ENCODE peak calls at places on chromosomes 11 and 22, in ten cellular contexts. F, E, B, R, O, A, T, M, X and P are unnamed samples.

GRCh38 chr11:73343076-73343833 is 32.9 kb upstream of the RELT start:
- ATAC-seq in F (peak; percentile 6), E (peak; percentile 29), B (no peak), R (no peak), O (no peak), A (no peak), T (no peak), M (no peak), X (no peak), P (no peak)

GRCh38 chr22:38569181-38569971 is 607 bp downstream of the DMC1 start:
- ATAC-seq in F (peak; percentile 52), E (no peak), B (no peak), R (no peak), O (peak; percentile 6), A (no peak), T (peak; percentile 18), M (no peak), X (no peak), P (peak; percentile 6)

GRCh38 chr22:17772249-17772962 is 1.9 kb downstream of the BID start:
- ATAC-seq in F (no peak), E (no peak), B (no peak), R (no peak), O (peak; percentile 3), A (peak; percentile 1), T (no peak), M (no peak), X (no peak), P (no peak)

GRCh38 chr11:113506893-113507292 is 31.7 kb upstream of the DRD2 start:
- ATAC-seq in F (no peak), E (no peak), B (no peak), R (no peak), O (no peak), A (no peak), T (no peak), M (no peak), X (no peak), P (no peak)

GRCh38 chr11:66082936-66083698 is 13.0 kb downstream of the PACS1 start:
- ATAC-seq in F (no peak), E (peak; percentile 72), B (no peak), R (no peak), O (no peak), A (no peak), T (no peak), M (no peak), X (no peak), P (no peak)

GRCh38 chr11:78228467-78228866 is 39.7 kb downstream of the USP35 start:
- ATAC-seq in F (peak; percentile 90), E (peak; percentile 94), B (peak; percentile 88), R (peak; percentile 50), O (peak; percentile 88), A (peak; percentile 80), T (peak; percentile 78), M (peak; percentile 64), X (no peak), P (no peak)

GRCh38 chr22:23696326-23696851 is 5.6 kb downstream of the RGL4 start:
- ATAC-seq in F (no peak), E (peak; percentile 59), B (no peak), R (no peak), O (peak; percentile 98), A (peak; percentile 64), T (peak; percentile 82), M (peak; percentile 97), X (no peak), P (no peak)

GRCh38 chr22:36334838-36335603 is 52.7 kb downstream of the MYH9 start:
- ATAC-seq in F (peak; percentile 3), E (peak; percentile 11), B (peak; percentile 21), R (peak; percentile 30), O (no peak), A (no peak), T (no peak), M (peak; percentile 9), X (peak; percentile 12), P (peak; percentile 35)

GRCh38 chr11:64726211-64726641 is 3.2 kb upstream of the NRXN2 start:
- ATAC-seq in F (no peak), E (no peak), B (peak; percentile 55), R (no peak), O (no peak), A (no peak), T (no peak), M (no peak), X (no peak), P (no peak)

GRCh38 chr11:130945945-130946344 is 29.7 kb upstream of the SNX19 start:
- ATAC-seq in F (no peak), E (peak; percentile 65), B (no peak), R (peak; percentile 59), O (no peak), A (peak; percentile 99), T (no peak), M (no peak), X (peak; percentile 89), P (peak; percentile 55)

GRCh38 chr22:30356392-30357230 is at the start of the genes CCDC157 and SF3A1:
- ATAC-seq in F (peak; percentile 98), E (peak; percentile 97), B (peak; percentile 97), R (peak; percentile 87), O (peak; percentile 96), A (peak; percentile 98), T (peak; percentile 98), M (peak; percentile 85), X (peak; percentile 93), P (peak; percentile 98)

GRCh38 chr11:44243633-44244343 is 66.2 kb downstream of the ALX4 start:
- ATAC-seq in F (no peak), E (peak; percentile 69), B (peak; percentile 99), R (no peak), O (no peak), A (peak; percentile 52), T (peak; percentile 55), M (no peak), X (no peak), P (no peak)

GRCh38 chr22:37765498-37765897 is 42.2 kb upstream of the GCAT start:
- ATAC-seq in F (peak; percentile 37), E (no peak), B (no peak), R (no peak), O (no peak), A (peak; percentile 54), T (no peak), M (no peak), X (no peak), P (no peak)

GRCh38 chr11:1866226-1866625 is 13.3 kb downstream of the LSP1 start:
- ATAC-seq in F (no peak), E (no peak), B (no peak), R (no peak), O (no peak), A (no peak), T (no peak), M (no peak), X (no peak), P (no peak)

GRCh38 chr11:1862588-1863351 is 9.9 kb downstream of the LSP1 start:
- ATAC-seq in F (peak; percentile 3), E (peak; percentile 10), B (no peak), R (no peak), O (no peak), A (peak; percentile 0), T (peak; percentile 2), M (no peak), X (no peak), P (peak; percentile 0)

GRCh38 chr11:1863352-1864215 is 10.7 kb downstream of the LSP1 start:
- ATAC-seq in F (peak; percentile 87), E (peak; percentile 92), B (peak; percentile 60), R (peak; percentile 81), O (no peak), A (peak; percentile 93), T (peak; percentile 92), M (no peak), X (peak; percentile 89), P (peak; percentile 95)

GRCh38 chr11:1864831-1865665 is 12.2 kb downstream of the LSP1 start:
- ATAC-seq in F (peak; percentile 37), E (no peak), B (no peak), R (no peak), O (peak; percentile 9), A (no peak), T (no peak), M (no peak), X (no peak), P (no peak)

GRCh38 chr11:1864216-1864615 is 11.3 kb downstream of the LSP1 start:
- ATAC-seq in F (no peak), E (peak; percentile 3), B (no peak), R (no peak), O (no peak), A (peak; percentile 21), T (peak; percentile 3), M (no peak), X (no peak), P (peak; percentile 25)
- H3K27ac ChIP-seq in F (peak overlapping the region; percentile 48), E (no peak overlapping the region), B (no peak overlapping the region), R (no peak overlapping the region), O (no peak overlapping the region), A (peak overlapping the region; percentile 79), T (peak overlapping the region; percentile 6), M (no peak overlapping the region), X (peak overlapping the region; percentile 82), P (peak overlapping the region; percentile 87)

DNA sequence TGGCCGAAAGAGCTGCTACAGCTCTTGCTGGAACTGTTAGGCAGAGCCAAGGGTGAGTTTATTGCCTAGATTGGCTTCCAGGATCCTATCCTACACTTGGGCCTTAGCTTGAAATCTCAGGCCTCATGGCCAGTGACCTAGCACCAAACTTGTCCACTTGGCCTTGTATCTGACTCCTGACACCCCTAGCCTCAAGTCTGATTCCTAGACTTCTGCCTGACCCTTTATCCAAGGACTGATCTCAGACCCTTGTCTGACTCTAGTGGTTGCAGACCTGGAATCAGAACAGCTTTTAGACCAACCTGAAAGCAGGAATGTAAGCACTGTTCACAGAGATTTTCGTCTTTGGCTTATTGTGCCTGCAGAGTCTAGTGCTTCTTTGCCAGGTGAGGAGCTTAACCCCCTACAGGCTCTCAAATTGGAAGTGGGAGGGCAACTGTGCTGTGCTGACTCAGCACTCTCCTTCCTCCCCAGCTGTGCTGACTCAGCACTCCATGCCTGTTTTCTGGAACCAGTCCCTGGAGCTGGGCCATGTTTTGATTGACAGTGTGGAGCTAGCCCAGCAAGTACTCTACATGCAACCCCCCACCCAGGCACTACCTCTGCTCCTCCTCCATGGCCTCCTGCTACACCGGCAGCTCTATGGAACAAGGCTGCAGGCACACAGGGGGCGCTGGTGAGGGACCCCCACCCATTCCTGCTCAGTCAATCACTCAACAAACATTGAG is 35.1 kb downstream of the RRP8 start:
- ATAC-seq in F (peak; percentile 25), E (peak; percentile 87), B (no peak), R (peak; percentile 43), O (no peak), A (peak; percentile 33), T (peak; percentile 21), M (no peak), X (peak; percentile 25), P (no peak)
- TF ChIP-seq CTCF in F (no peak), E (no peak), B (peak; percentile 20), R (no peak), O (no peak), A (no peak), T (no peak), M (no peak), X (no peak), P (no peak)

GRCh38 chr11:69520186-69520585 is 38.7 kb downstream of the LINC01488 start:
- ATAC-seq in F (no peak), E (no peak), B (no peak), R (no peak), O (no peak), A (no peak), T (no peak), M (no peak), X (no peak), P (no peak)
- H3K27ac ChIP-seq in F (no peak overlapping the region), E (no peak overlapping the region), B (no peak overlapping the region), R (no peak overlapping the region), O (no peak overlapping the region), A (no peak overlapping the region), T (no peak overlapping the region), M (no peak overlapping the region), X (no peak overlapping the region), P (no peak overlapping the region)

GRCh38 chr11:103339485-103339857 is 230.2 kb downstream of the DYNC2H1 start:
- ATAC-seq in F (no peak), E (no peak), B (no peak), R (no peak), O (no peak), A (no peak), T (no peak), M (no peak), X (no peak), P (no peak)

GRCh38 chr11:103338621-103339484 is 229.6 kb downstream of the DYNC2H1 start:
- ATAC-seq in F (no peak), E (no peak), B (peak; percentile 58), R (no peak), O (no peak), A (no peak), T (no peak), M (no peak), X (no peak), P (no peak)
- TF ChIP-seq CTCF in F (no peak), E (no peak), B (peak; percentile 29), R (peak; percentile 38), O (no peak), A (no peak), T (no peak), M (no peak), X (no peak), P (no peak)